ENCODE peak calls at places on chromosomes 2 and 18, in five cellular contexts. One of them, this sample, is unnamed.

GRCh38 chr18:76803814-76804213 is 18.5 kb upstream of the ZNF236 start:
- DNase-seq in midbrain: peak
- DNase-seq in LoVo: peak
- DNase-seq in AG08396: peak
- DNase-seq in activated CD4-positive, alpha-beta T cell treated with anti-CD3 and anti-CD28 coated beads for 24 hours: peak
- DNase-seq in this sample: peak

GRCh38 chr2:19357383-19358241 is 811 bp downstream of the OSR1 start:
- DNase-seq in AG08396: peak
- DNase-seq in midbrain: no peak
- DNase-seq in activated CD4-positive, alpha-beta T cell treated with anti-CD3 and anti-CD28 coated beads for 24 hours: no peak
- DNase-seq in LoVo: no peak
- DNase-seq in this sample: no peak

GRCh38 chr2:38417745-38418689 is 40.9 kb upstream of the ATL2 start:
- DNase-seq in AG08396: no peak
- DNase-seq in activated CD4-positive, alpha-beta T cell treated with anti-CD3 and anti-CD28 coated beads for 24 hours: no peak
- DNase-seq in midbrain: no peak
- DNase-seq in LoVo: no peak
- DNase-seq in this sample: no peak

GRCh38 chr2:223760838-223761502 is 76.4 kb downstream of the AP1S3 start:
- DNase-seq in activated CD4-positive, alpha-beta T cell treated with anti-CD3 and anti-CD28 coated beads for 24 hours: no peak
- DNase-seq in LoVo: peak
- DNase-seq in AG08396: peak
- DNase-seq in midbrain: no peak
- DNase-seq in this sample: no peak

GRCh38 chr2:47230418-47230817 is 75.3 kb upstream of the STPG4 start:
- DNase-seq in AG08396: no peak
- DNase-seq in activated CD4-positive, alpha-beta T cell treated with anti-CD3 and anti-CD28 coated beads for 24 hours: no peak
- DNase-seq in midbrain: peak
- DNase-seq in LoVo: no peak
- DNase-seq in this sample: no peak

GRCh38 chr2:217953531-217953932 is 49.3 kb downstream of the TNS1 start:
- DNase-seq in activated CD4-positive, alpha-beta T cell treated with anti-CD3 and anti-CD28 coated beads for 24 hours: no peak
- DNase-seq in midbrain: no peak
- DNase-seq in LoVo: no peak
- DNase-seq in AG08396: no peak
- DNase-seq in this sample: no peak

GRCh38 chr2:19949071-19949470 is 40.8 kb downstream of the WDR35 start:
- DNase-seq in activated CD4-positive, alpha-beta T cell treated with anti-CD3 and anti-CD28 coated beads for 24 hours: no peak
- DNase-seq in LoVo: no peak
- DNase-seq in midbrain: no peak
- DNase-seq in AG08396: peak
- DNase-seq in this sample: no peak

GRCh38 chr2:60977562-60977895 is 40.0 kb upstream of the PEX13 start:
- DNase-seq in LoVo: no peak
- DNase-seq in AG08396: no peak
- DNase-seq in midbrain: no peak
- DNase-seq in activated CD4-positive, alpha-beta T cell treated with anti-CD3 and anti-CD28 coated beads for 24 hours: no peak
- DNase-seq in this sample: no peak

GRCh38 chr2:188976545-188977268 is 2.5 kb downstream of the COL3A1 start:
- DNase-seq in AG08396: no peak
- DNase-seq in LoVo: peak
- DNase-seq in activated CD4-positive, alpha-beta T cell treated with anti-CD3 and anti-CD28 coated beads for 24 hours: no peak
- DNase-seq in midbrain: no peak
- DNase-seq in this sample: no peak

GRCh38 chr2:1140389-1141003 is 189.8 kb downstream of the SNTG2 start:
- DNase-seq in activated CD4-positive, alpha-beta T cell treated with anti-CD3 and anti-CD28 coated beads for 24 hours: peak
- DNase-seq in AG08396: peak
- DNase-seq in midbrain: no peak
- DNase-seq in LoVo: peak
- DNase-seq in this sample: peak

GRCh38 chr2:147818741-147819140 is 26.1 kb upstream of the ACVR2A start:
- DNase-seq in AG08396: no peak
- DNase-seq in LoVo: no peak
- DNase-seq in midbrain: no peak
- DNase-seq in activated CD4-positive, alpha-beta T cell treated with anti-CD3 and anti-CD28 coated beads for 24 hours: no peak
- DNase-seq in this sample: no peak

GRCh38 chr2:231530099-231531085 is at the start of gene NMUR1:
- DNase-seq in AG08396: peak
- DNase-seq in activated CD4-positive, alpha-beta T cell treated with anti-CD3 and anti-CD28 coated beads for 24 hours: peak
- DNase-seq in LoVo: peak
- DNase-seq in midbrain: peak
- DNase-seq in this sample: peak

GRCh38 chr2:183868153-183868552 is 730.2 kb upstream of the ZNF804A start:
- DNase-seq in midbrain: no peak
- DNase-seq in activated CD4-positive, alpha-beta T cell treated with anti-CD3 and anti-CD28 coated beads for 24 hours: no peak
- DNase-seq in LoVo: no peak
- DNase-seq in AG08396: no peak
- DNase-seq in this sample: no peak

GRCh38 chr18:63859781-63860535 is 27.5 kb upstream of the SERPINB2 start:
- DNase-seq in midbrain: no peak
- DNase-seq in LoVo: no peak
- DNase-seq in activated CD4-positive, alpha-beta T cell treated with anti-CD3 and anti-CD28 coated beads for 24 hours: no peak
- DNase-seq in AG08396: no peak
- DNase-seq in this sample: no peak

GRCh38 chr2:168118733-168119518 is 128.5 kb downstream of the STK39 start:
- DNase-seq in activated CD4-positive, alpha-beta T cell treated with anti-CD3 and anti-CD28 coated beads for 24 hours: no peak
- DNase-seq in midbrain: peak
- DNase-seq in AG08396: peak
- DNase-seq in LoVo: peak
- DNase-seq in this sample: peak

GRCh38 chr2:11824901-11825592 is 78.6 kb downstream of the LPIN1 start:
- DNase-seq in activated CD4-positive, alpha-beta T cell treated with anti-CD3 and anti-CD28 coated beads for 24 hours: no peak
- DNase-seq in LoVo: no peak
- DNase-seq in AG08396: no peak
- DNase-seq in midbrain: no peak
- DNase-seq in this sample: no peak

GRCh38 chr2:118169359-118170005 is 81.2 kb downstream of the INSIG2 start:
- DNase-seq in activated CD4-positive, alpha-beta T cell treated with anti-CD3 and anti-CD28 coated beads for 24 hours: peak
- DNase-seq in LoVo: peak
- DNase-seq in AG08396: no peak
- DNase-seq in midbrain: no peak
- DNase-seq in this sample: no peak

GRCh38 chr18:54090856-54091255 is 133.6 kb downstream of the MBD2 start:
- DNase-seq in activated CD4-positive, alpha-beta T cell treated with anti-CD3 and anti-CD28 coated beads for 24 hours: no peak
- DNase-seq in midbrain: no peak
- DNase-seq in LoVo: no peak
- DNase-seq in AG08396: no peak
- DNase-seq in this sample: no peak

GRCh38 chr2:241002275-241003046 is 4.0 kb downstream of the SNED1 start:
- DNase-seq in activated CD4-positive, alpha-beta T cell treated with anti-CD3 and anti-CD28 coated beads for 24 hours: no peak
- DNase-seq in midbrain: no peak
- DNase-seq in AG08396: no peak
- DNase-seq in LoVo: no peak
- DNase-seq in this sample: no peak

GRCh38 chr2:144583741-144584453 is 64.0 kb upstream of the ZEB2 start:
- DNase-seq in activated CD4-positive, alpha-beta T cell treated with anti-CD3 and anti-CD28 coated beads for 24 hours: no peak
- DNase-seq in AG08396: peak
- DNase-seq in midbrain: no peak
- DNase-seq in LoVo: no peak
- DNase-seq in this sample: no peak

GRCh38 chr2:71846669-71847291 is 300.9 kb downstream of the CYP26B1 start:
- DNase-seq in midbrain: no peak
- DNase-seq in activated CD4-positive, alpha-beta T cell treated with anti-CD3 and anti-CD28 coated beads for 24 hours: no peak
- DNase-seq in AG08396: peak
- DNase-seq in LoVo: no peak
- DNase-seq in this sample: no peak

GRCh38 chr18:24054130-24054529 is 39.6 kb downstream of the TTC39C start:
- DNase-seq in activated CD4-positive, alpha-beta T cell treated with anti-CD3 and anti-CD28 coated beads for 24 hours: no peak
- DNase-seq in LoVo: no peak
- DNase-seq in midbrain: peak
- DNase-seq in AG08396: peak
- DNase-seq in this sample: no peak

GRCh38 chr2:191625016-191625415 is 52.9 kb upstream of the NABP1 start:
- DNase-seq in LoVo: no peak
- DNase-seq in AG08396: no peak
- DNase-seq in midbrain: no peak
- DNase-seq in activated CD4-positive, alpha-beta T cell treated with anti-CD3 and anti-CD28 coated beads for 24 hours: no peak
- DNase-seq in this sample: peak

GRCh38 chr2:234770081-234770506 is 181.7 kb upstream of the SH3BP4 start:
- DNase-seq in midbrain: no peak
- DNase-seq in AG08396: peak
- DNase-seq in LoVo: no peak
- DNase-seq in activated CD4-positive, alpha-beta T cell treated with anti-CD3 and anti-CD28 coated beads for 24 hours: no peak
- DNase-seq in this sample: no peak

GRCh38 chr2:98484652-98485452 is 40.2 kb downstream of the INPP4A start:
- DNase-seq in midbrain: no peak
- DNase-seq in activated CD4-positive, alpha-beta T cell treated with anti-CD3 and anti-CD28 coated beads for 24 hours: no peak
- DNase-seq in AG08396: no peak
- DNase-seq in LoVo: no peak
- DNase-seq in this sample: no peak

GRCh38 chr2:168470880-168471475 is 14.9 kb downstream of the CERS6 start:
- DNase-seq in midbrain: no peak
- DNase-seq in LoVo: no peak
- DNase-seq in AG08396: no peak
- DNase-seq in activated CD4-positive, alpha-beta T cell treated with anti-CD3 and anti-CD28 coated beads for 24 hours: no peak
- DNase-seq in this sample: no peak

GRCh38 chr2:223815884-223816570 is 21.4 kb downstream of the AP1S3 start:
- DNase-seq in activated CD4-positive, alpha-beta T cell treated with anti-CD3 and anti-CD28 coated beads for 24 hours: no peak
- DNase-seq in AG08396: no peak
- DNase-seq in midbrain: no peak
- DNase-seq in LoVo: no peak
- DNase-seq in this sample: no peak

GRCh38 chr2:128306081-128306930 is 12.4 kb downstream of the HS6ST1 start:
- DNase-seq in activated CD4-positive, alpha-beta T cell treated with anti-CD3 and anti-CD28 coated beads for 24 hours: no peak
- DNase-seq in LoVo: no peak
- DNase-seq in AG08396: peak
- DNase-seq in midbrain: peak
- DNase-seq in this sample: no peak